ENCODE peak calls at places on chromosomes 1 and 21, in eight cellular contexts. C, W, I, X, J, S, O and P are unnamed samples.

GRCh38 chr21:34935868-34936267 is 113.2 kb downstream of the RUNX1 start:
- DNase-seq in C (no peak), W (no peak), I (no peak), X (no peak), J (peak), S (no peak), O (no peak), P (no peak)

GRCh38 chr1:114455102-114455785 is 55.8 kb downstream of the TRIM33 start:
- DNase-seq in C (no peak), W (no peak), I (peak), X (no peak), J (peak), S (no peak), O (no peak), P (no peak)

GRCh38 chr1:179178135-179178630 is 51.3 kb downstream of the ABL2 start:
- DNase-seq in C (no peak), W (no peak), I (peak), X (no peak), J (no peak), S (no peak), O (no peak), P (peak)

GRCh38 chr1:200646515-200646914 is 23.2 kb downstream of the DDX59 start:
- DNase-seq in C (no peak), W (no peak), I (no peak), X (no peak), J (no peak), S (no peak), O (no peak), P (no peak)

GRCh38 chr1:192489748-192490147 is 85.8 kb upstream of the RGS1 start:
- DNase-seq in C (no peak), W (peak), I (peak), X (peak), J (peak), S (peak), O (peak), P (peak)

GRCh38 chr1:29784276-29785136 is 548.2 kb downstream of the PTPRU start:
- DNase-seq in C (no peak), W (no peak), I (no peak), X (no peak), J (no peak), S (no peak), O (no peak), P (no peak)

GRCh38 chr1:67158401-67158800 is 7.9 kb upstream of the IL23R start:
- DNase-seq in C (no peak), W (no peak), I (no peak), X (no peak), J (no peak), S (no peak), O (no peak), P (no peak)

GRCh38 chr21:44090332-44090731 is 16.9 kb upstream of the PWP2 start:
- DNase-seq in C (no peak), W (peak), I (no peak), X (peak), J (no peak), S (no peak), O (no peak), P (no peak)

GRCh38 chr1:106957795-106958194 is 98.7 kb upstream of the PRMT6 start:
- DNase-seq in C (no peak), W (no peak), I (no peak), X (no peak), J (no peak), S (no peak), O (no peak), P (no peak)

GRCh38 chr1:205811660-205812059 is 1.3 kb downstream of the SLC41A1 start:
- DNase-seq in C (no peak), W (no peak), I (no peak), X (no peak), J (peak), S (peak), O (no peak), P (no peak)

GRCh38 chr1:53376041-53376461 is 48.2 kb upstream of the LRP8 start:
- DNase-seq in C (no peak), W (no peak), I (no peak), X (no peak), J (no peak), S (no peak), O (peak), P (no peak)

GRCh38 chr1:65421341-65422174 is 1.1 kb downstream of the LEPR start:
- DNase-seq in C (no peak), W (no peak), I (peak), X (no peak), J (no peak), S (no peak), O (no peak), P (peak)

GRCh38 chr21:16117851-16118592 is 388.2 kb downstream of the USP25 start:
- DNase-seq in C (no peak), W (no peak), I (peak), X (no peak), J (peak), S (no peak), O (no peak), P (peak)

GRCh38 chr1:86155061-86155806 is 1.3 kb downstream of the COL24A1 start:
- DNase-seq in C (no peak), W (no peak), I (no peak), X (no peak), J (peak), S (peak), O (peak), P (peak)

GRCh38 chr1:58815069-58815679 is 31.3 kb upstream of the JUN start:
- DNase-seq in C (peak), W (peak), I (peak), X (peak), J (peak), S (peak), O (peak), P (peak)

GRCh38 chr1:182556279-182556678 is 32.8 kb downstream of the RNASEL start:
- DNase-seq in C (no peak), W (no peak), I (no peak), X (no peak), J (no peak), S (no peak), O (no peak), P (no peak)

GRCh38 chr1:216723274-216723780 is at the start of gene ESRRG:
- DNase-seq in C (no peak), W (peak), I (peak), X (no peak), J (peak), S (peak), O (peak), P (no peak)

DNA sequence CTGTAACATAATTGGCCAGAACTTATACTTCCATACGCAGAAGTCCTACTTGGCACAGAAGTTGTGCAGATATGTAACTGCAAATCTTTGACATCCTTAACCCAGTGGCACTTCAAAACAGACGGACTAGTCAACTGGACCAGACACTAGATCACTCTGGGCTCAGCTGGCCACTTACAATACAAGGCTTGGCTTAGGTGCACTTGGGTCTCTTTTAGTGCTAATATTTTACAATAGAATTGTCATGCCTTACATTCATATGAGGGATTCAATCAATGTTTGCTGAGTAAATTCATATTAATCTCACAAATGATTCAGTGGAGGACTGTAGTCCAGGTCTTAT is 20.1 kb downstream of the XKR8 start:
- DNase-seq in C (no peak), W (no peak), I (no peak), X (no peak), J (no peak), S (no peak), O (no peak), P (no peak)
- TF ChIP-seq CTCF in C (peak), W (no peak), I (no peak), X (no peak), J (no peak), S (no peak), O (no peak), P (no peak)

GRCh38 chr1:61711969-61712368 is 13.0 kb downstream of the TM2D1 start:
- DNase-seq in C (no peak), W (no peak), I (no peak), X (no peak), J (no peak), S (no peak), O (no peak), P (no peak)
- H3K4me3 ChIP-seq in C (no peak), W (no peak), I (no peak), X (no peak), J (no peak), S (no peak), O (no peak), P (no peak)

GRCh38 chr21:25313891-25314646 is 293.2 kb downstream of the MRPL39 start:
- DNase-seq in C (no peak), W (no peak), I (peak), X (no peak), J (peak), S (no peak), O (no peak), P (peak)
- TF ChIP-seq CTCF in C (no peak), W (no peak), I (peak), X (no peak), J (peak), S (peak), O (no peak), P (peak)

DNA sequence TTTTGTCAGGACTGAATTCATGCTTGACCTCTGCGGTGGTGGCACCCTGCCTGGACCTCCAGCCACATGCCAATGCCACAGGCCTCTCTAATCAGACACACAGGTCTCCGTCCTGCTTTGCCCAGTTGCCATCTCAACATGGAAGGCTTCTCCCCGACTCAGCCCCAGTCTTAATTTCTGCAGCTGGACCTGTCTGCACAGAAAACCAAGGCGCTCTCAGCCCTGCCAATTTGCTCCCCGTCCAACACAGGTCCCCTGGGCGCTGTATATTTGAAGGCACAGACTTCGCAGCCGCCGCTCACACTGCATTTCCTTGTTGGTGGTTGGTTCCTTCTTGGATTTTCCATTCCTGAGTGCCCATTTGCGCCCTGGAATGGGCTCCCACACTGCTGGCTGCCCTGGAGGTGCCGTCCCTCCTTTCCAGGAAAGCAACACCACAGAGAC is 28.0 kb upstream of the PLEKHG5 start:
- DNase-seq in C (no peak), W (no peak), I (no peak), X (no peak), J (no peak), S (no peak), O (no peak), P (peak)
- H3K4me3 ChIP-seq in C (no peak), W (peak), I (no peak), X (no peak), J (no peak), S (no peak), O (no peak), P (no peak)

DNA sequence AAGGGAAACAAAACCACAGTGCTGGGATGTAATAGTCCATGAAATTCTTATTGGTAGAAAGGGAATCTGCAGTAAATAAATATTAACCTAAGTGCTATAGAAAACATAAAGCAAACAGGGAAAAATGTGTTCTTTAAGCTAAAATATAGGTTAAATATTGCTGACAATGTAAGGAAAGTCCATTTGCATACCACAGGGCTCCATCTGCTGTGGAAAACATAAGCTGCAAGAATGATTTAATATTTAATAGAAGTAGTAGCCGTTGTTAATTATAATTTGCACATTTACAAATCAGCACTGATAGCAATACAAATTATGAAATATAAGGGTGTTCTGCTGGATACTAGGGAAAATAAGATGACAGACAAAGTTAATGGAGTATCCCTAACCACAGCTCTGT is 444.9 kb upstream of the PKN2 start:
- DNase-seq in C (no peak), W (no peak), I (no peak), X (no peak), J (no peak), S (no peak), O (no peak), P (no peak)
- TF ChIP-seq CTCF in C (no peak), W (no peak), I (no peak), X (no peak), J (no peak), S (no peak), O (no peak), P (no peak)

DNA sequence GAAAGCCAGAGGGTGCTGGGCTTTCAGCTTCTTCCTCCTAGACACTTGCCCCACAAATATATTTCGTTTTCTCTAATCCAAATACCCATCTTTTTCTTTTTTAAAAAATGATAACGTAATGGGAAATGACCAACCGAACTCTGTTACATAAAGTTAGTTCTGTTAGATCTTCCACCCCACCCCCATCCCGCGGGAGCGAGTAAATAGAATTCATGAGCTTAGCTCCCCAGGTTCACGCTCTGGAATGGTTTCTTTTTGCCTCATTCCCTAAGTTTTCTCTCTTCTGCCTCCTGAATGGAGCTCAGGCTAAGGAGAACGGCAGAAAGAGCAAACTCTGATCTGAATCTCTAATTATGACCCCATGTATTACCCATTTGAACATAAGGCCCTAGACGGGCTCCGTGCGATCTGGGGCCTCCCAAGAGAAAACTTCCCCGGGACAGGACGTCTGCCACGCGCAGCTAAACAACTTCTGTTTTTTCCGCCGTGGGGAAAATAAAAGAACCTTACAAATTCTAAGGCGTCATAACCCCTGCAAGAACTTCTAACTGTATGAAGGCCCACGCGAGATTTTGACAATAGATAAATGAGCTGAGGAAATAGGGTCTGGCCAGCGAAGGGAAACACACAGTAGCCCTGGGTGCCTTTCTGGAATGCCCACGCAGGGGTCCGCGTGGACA is 2.4 kb downstream of the TBX15 start:
- DNase-seq in C (no peak), W (no peak), I (no peak), X (no peak), J (peak), S (no peak), O (no peak), P (no peak)
- H3K4me3 ChIP-seq in C (no peak), W (peak), I (no peak), X (peak), J (peak), S (peak), O (no peak), P (peak)